ENCODE peak calls at places on chromosomes 4 and X, in nine cellular contexts. One of them, this sample, is unnamed. For H3K27me3 and H3K9me3, the result is how much of the 10 kb centered on the place peaks cover.

GRCh38 chr4:141432000-141432712 is 204.2 kb upstream of the IL15 start:
- DNase-seq in suprapubic skin: no peak
- DNase-seq in MM.1S: no peak
- DNase-seq in ovary: no peak
- DNase-seq in pancreas: no peak
- DNase-seq in transverse colon: no peak
- DNase-seq in NT2/D1: no peak
- DNase-seq in lower lobe of right lung: no peak
- DNase-seq in ascending aorta: no peak
- DNase-seq in this sample: no peak

GRCh38 chr4:104352211-104352610 is 142.5 kb downstream of the CXXC4 start:
- DNase-seq in suprapubic skin: no peak
- DNase-seq in MM.1S: peak
- DNase-seq in ovary: no peak
- DNase-seq in pancreas: no peak
- DNase-seq in transverse colon: no peak
- DNase-seq in NT2/D1: peak
- DNase-seq in lower lobe of right lung: no peak
- DNase-seq in ascending aorta: no peak
- DNase-seq in this sample: no peak

GRCh38 chrX:16144420-16144819 is 21.1 kb downstream of the GRPR start:
- DNase-seq in suprapubic skin: no peak
- DNase-seq in MM.1S: no peak
- DNase-seq in ovary: no peak
- DNase-seq in pancreas: no peak
- DNase-seq in transverse colon: no peak
- DNase-seq in NT2/D1: no peak
- DNase-seq in lower lobe of right lung: no peak
- DNase-seq in ascending aorta: no peak
- DNase-seq in this sample: no peak

GRCh38 chr4:24651266-24651665 is 66.9 kb upstream of the DHX15 start:
- DNase-seq in suprapubic skin: no peak
- DNase-seq in MM.1S: no peak
- DNase-seq in ovary: no peak
- DNase-seq in pancreas: no peak
- DNase-seq in transverse colon: no peak
- DNase-seq in NT2/D1: no peak
- DNase-seq in lower lobe of right lung: no peak
- DNase-seq in ascending aorta: no peak
- DNase-seq in this sample: no peak

GRCh38 chrX:10022580-10023245 is 55.6 kb downstream of the CLDN34 start:
- DNase-seq in suprapubic skin: no peak
- DNase-seq in MM.1S: no peak
- DNase-seq in ovary: no peak
- DNase-seq in pancreas: no peak
- DNase-seq in transverse colon: peak
- DNase-seq in NT2/D1: no peak
- DNase-seq in lower lobe of right lung: no peak
- DNase-seq in ascending aorta: no peak
- DNase-seq in this sample: no peak

GRCh38 chr4:137526681-137527080 is 5.6 kb downstream of the PCDH18 start:
- DNase-seq in suprapubic skin: no peak
- DNase-seq in MM.1S: no peak
- DNase-seq in ovary: no peak
- DNase-seq in pancreas: no peak
- DNase-seq in transverse colon: no peak
- DNase-seq in NT2/D1: no peak
- DNase-seq in lower lobe of right lung: no peak
- DNase-seq in ascending aorta: no peak
- DNase-seq in this sample: no peak

GRCh38 chr4:181008164-181008563 is 1235.0 kb upstream of the TENM3 start:
- DNase-seq in suprapubic skin: no peak
- DNase-seq in MM.1S: no peak
- DNase-seq in ovary: no peak
- DNase-seq in pancreas: no peak
- DNase-seq in transverse colon: no peak
- DNase-seq in NT2/D1: no peak
- DNase-seq in lower lobe of right lung: no peak
- DNase-seq in ascending aorta: no peak
- DNase-seq in this sample: no peak

GRCh38 chrX:25755179-25755578 is 383.0 kb upstream of the MAGEB18 start:
- DNase-seq in suprapubic skin: no peak
- DNase-seq in MM.1S: no peak
- DNase-seq in ovary: no peak
- DNase-seq in pancreas: no peak
- DNase-seq in transverse colon: no peak
- DNase-seq in NT2/D1: no peak
- DNase-seq in lower lobe of right lung: no peak
- DNase-seq in ascending aorta: no peak
- DNase-seq in this sample: no peak

GRCh38 chrX:65821721-65822496 is 154.5 kb downstream of the MSN start:
- DNase-seq in suprapubic skin: no peak
- DNase-seq in MM.1S: no peak
- DNase-seq in ovary: no peak
- DNase-seq in pancreas: no peak
- DNase-seq in transverse colon: peak
- DNase-seq in NT2/D1: no peak
- DNase-seq in lower lobe of right lung: peak
- DNase-seq in ascending aorta: no peak
- DNase-seq in this sample: peak

GRCh38 chrX:3184176-3184930 is 143.1 kb downstream of the ARSF start:
- DNase-seq in suprapubic skin: no peak
- DNase-seq in MM.1S: no peak
- DNase-seq in ovary: no peak
- DNase-seq in pancreas: no peak
- DNase-seq in transverse colon: no peak
- DNase-seq in NT2/D1: no peak
- DNase-seq in lower lobe of right lung: no peak
- DNase-seq in ascending aorta: no peak
- DNase-seq in this sample: peak

GRCh38 chrX:130902783-130903613 is at the start of gene ENOX2:
- DNase-seq in suprapubic skin: peak
- DNase-seq in MM.1S: peak
- DNase-seq in ovary: peak
- DNase-seq in pancreas: peak
- DNase-seq in transverse colon: peak
- DNase-seq in NT2/D1: peak
- DNase-seq in lower lobe of right lung: peak
- DNase-seq in ascending aorta: peak
- DNase-seq in this sample: peak

GRCh38 chr4:70556856-70557255 is 35.2 kb upstream of the AMBN start:
- DNase-seq in suprapubic skin: no peak
- DNase-seq in MM.1S: no peak
- DNase-seq in ovary: no peak
- DNase-seq in pancreas: no peak
- DNase-seq in transverse colon: no peak
- DNase-seq in NT2/D1: no peak
- DNase-seq in lower lobe of right lung: no peak
- DNase-seq in ascending aorta: no peak
- DNase-seq in this sample: no peak

GRCh38 chr4:21522296-21522695 is 426.3 kb downstream of the KCNIP4 start:
- DNase-seq in suprapubic skin: no peak
- DNase-seq in MM.1S: no peak
- DNase-seq in ovary: no peak
- DNase-seq in pancreas: no peak
- DNase-seq in transverse colon: no peak
- DNase-seq in NT2/D1: no peak
- DNase-seq in lower lobe of right lung: no peak
- DNase-seq in ascending aorta: no peak
- DNase-seq in this sample: no peak

GRCh38 chr4:102564399-102564921 is 63.3 kb downstream of the NFKB1 start:
- DNase-seq in suprapubic skin: no peak
- DNase-seq in MM.1S: no peak
- DNase-seq in ovary: no peak
- DNase-seq in pancreas: no peak
- DNase-seq in transverse colon: no peak
- DNase-seq in NT2/D1: no peak
- DNase-seq in lower lobe of right lung: no peak
- DNase-seq in ascending aorta: no peak
- DNase-seq in this sample: peak

GRCh38 chrX:40402771-40403533 is 177.8 kb upstream of the ATP6AP2 start:
- DNase-seq in suprapubic skin: no peak
- DNase-seq in MM.1S: no peak
- DNase-seq in ovary: peak
- DNase-seq in pancreas: no peak
- DNase-seq in transverse colon: peak
- DNase-seq in NT2/D1: no peak
- DNase-seq in lower lobe of right lung: no peak
- DNase-seq in ascending aorta: no peak
- DNase-seq in this sample: peak

GRCh38 chr4:78297075-78297815 is 240.1 kb downstream of the FRAS1 start:
- DNase-seq in suprapubic skin: no peak
- DNase-seq in MM.1S: peak
- DNase-seq in ovary: no peak
- DNase-seq in pancreas: no peak
- DNase-seq in transverse colon: no peak
- DNase-seq in NT2/D1: no peak
- DNase-seq in lower lobe of right lung: no peak
- DNase-seq in ascending aorta: no peak
- DNase-seq in this sample: no peak

GRCh38 chr4:571838-572572 is 4.1 kb downstream of the TMEM271 start:
- DNase-seq in suprapubic skin: no peak
- DNase-seq in MM.1S: no peak
- DNase-seq in ovary: no peak
- DNase-seq in pancreas: no peak
- DNase-seq in transverse colon: no peak
- DNase-seq in NT2/D1: no peak
- DNase-seq in lower lobe of right lung: no peak
- DNase-seq in ascending aorta: no peak
- DNase-seq in this sample: no peak
- H3K27me3 ChIP-seq in suprapubic skin: half or more
- H3K27me3 ChIP-seq in MM.1S: under half
- H3K27me3 ChIP-seq in ovary: under half
- H3K27me3 ChIP-seq in pancreas: under half
- H3K27me3 ChIP-seq in transverse colon: half or more
- H3K27me3 ChIP-seq in NT2/D1: half or more
- H3K27me3 ChIP-seq in lower lobe of right lung: under half
- H3K27me3 ChIP-seq in ascending aorta: under half
- H3K27me3 ChIP-seq in this sample: under half

GRCh38 chr4:98386-98785 is 25.9 kb upstream of the ZNF718 start:
- DNase-seq in suprapubic skin: no peak
- DNase-seq in MM.1S: no peak
- DNase-seq in ovary: no peak
- DNase-seq in pancreas: no peak
- DNase-seq in transverse colon: no peak
- DNase-seq in NT2/D1: no peak
- DNase-seq in lower lobe of right lung: no peak
- DNase-seq in ascending aorta: no peak
- DNase-seq in this sample: no peak
- H3K9me3 ChIP-seq in suprapubic skin: half or more
- H3K9me3 ChIP-seq in MM.1S: under half
- H3K9me3 ChIP-seq in ovary: under half
- H3K9me3 ChIP-seq in pancreas: under half
- H3K9me3 ChIP-seq in transverse colon: half or more
- H3K9me3 ChIP-seq in NT2/D1: half or more
- H3K9me3 ChIP-seq in lower lobe of right lung: half or more
- H3K9me3 ChIP-seq in ascending aorta: half or more
- H3K9me3 ChIP-seq in this sample: under half

GRCh38 chr4:84498203-84499026 is 677 bp downstream of the NKX6-1 start:
- DNase-seq in suprapubic skin: no peak
- DNase-seq in MM.1S: peak
- DNase-seq in ovary: peak
- DNase-seq in pancreas: peak
- DNase-seq in transverse colon: no peak
- DNase-seq in NT2/D1: no peak
- DNase-seq in lower lobe of right lung: no peak
- DNase-seq in ascending aorta: no peak
- DNase-seq in this sample: peak
- H3K4me3 ChIP-seq in suprapubic skin: peak
- H3K4me3 ChIP-seq in MM.1S: peak
- H3K4me3 ChIP-seq in ovary: peak
- H3K4me3 ChIP-seq in pancreas: peak
- H3K4me3 ChIP-seq in transverse colon: peak
- H3K4me3 ChIP-seq in NT2/D1: peak
- H3K4me3 ChIP-seq in lower lobe of right lung: peak
- H3K4me3 ChIP-seq in ascending aorta: peak
- H3K4me3 ChIP-seq in this sample: peak

GRCh38 chr4:2418652-2419571 is at the start of gene CFAP99:
- DNase-seq in suprapubic skin: peak
- DNase-seq in MM.1S: peak
- DNase-seq in ovary: peak
- DNase-seq in pancreas: peak
- DNase-seq in transverse colon: peak
- DNase-seq in NT2/D1: peak
- DNase-seq in lower lobe of right lung: peak
- DNase-seq in ascending aorta: peak
- DNase-seq in this sample: peak

GRCh38 chr4:2415881-2416563 is 2.4 kb downstream of the ZFYVE28 start:
- DNase-seq in suprapubic skin: no peak
- DNase-seq in MM.1S: no peak
- DNase-seq in ovary: no peak
- DNase-seq in pancreas: no peak
- DNase-seq in transverse colon: no peak
- DNase-seq in NT2/D1: no peak
- DNase-seq in lower lobe of right lung: no peak
- DNase-seq in ascending aorta: no peak
- DNase-seq in this sample: no peak

GRCh38 chr4:2416564-2417195 is 1.8 kb downstream of the ZFYVE28 start:
- DNase-seq in suprapubic skin: no peak
- DNase-seq in MM.1S: no peak
- DNase-seq in ovary: no peak
- DNase-seq in pancreas: no peak
- DNase-seq in transverse colon: peak
- DNase-seq in NT2/D1: no peak
- DNase-seq in lower lobe of right lung: peak
- DNase-seq in ascending aorta: no peak
- DNase-seq in this sample: peak

GRCh38 chr4:2417765-2418651 is at the start of gene ZFYVE28:
- DNase-seq in suprapubic skin: no peak
- DNase-seq in MM.1S: no peak
- DNase-seq in ovary: no peak
- DNase-seq in pancreas: peak
- DNase-seq in transverse colon: no peak
- DNase-seq in NT2/D1: no peak
- DNase-seq in lower lobe of right lung: peak
- DNase-seq in ascending aorta: no peak
- DNase-seq in this sample: no peak

GRCh38 chr4:2417196-2417764 is 1.2 kb downstream of the ZFYVE28 start:
- DNase-seq in suprapubic skin: no peak
- DNase-seq in MM.1S: no peak
- DNase-seq in ovary: no peak
- DNase-seq in pancreas: peak
- DNase-seq in transverse colon: no peak
- DNase-seq in NT2/D1: no peak
- DNase-seq in lower lobe of right lung: peak
- DNase-seq in ascending aorta: no peak
- DNase-seq in this sample: no peak
- H3K27me3 ChIP-seq in suprapubic skin: under half
- H3K27me3 ChIP-seq in MM.1S: under half
- H3K27me3 ChIP-seq in ovary: under half
- H3K27me3 ChIP-seq in pancreas: under half
- H3K27me3 ChIP-seq in transverse colon: under half
- H3K27me3 ChIP-seq in NT2/D1: half or more
- H3K27me3 ChIP-seq in lower lobe of right lung: under half
- H3K27me3 ChIP-seq in ascending aorta: under half
- H3K27me3 ChIP-seq in this sample: under half